ENCODE peak calls at places on chromosomes 7 and 10, in seven cellular contexts. Y is natural killer cell; S is GM23338; F is activated CD8-positive, alpha-beta T cell treated with anti-CD3 and anti-CD28 coated beads, Interleukin-2, amount 10 ng/mL, durations not matched to agents 7 days and 5 days; U is activated naive CD8-positive, alpha-beta T cell treated with anti-CD3 and anti-CD28 coated beads, Interleukin-2, amount 50 U/mL, for 24 hours; C is stimulated activated effector memory CD8-positive, alpha-beta T cell treated with anti-CD3 and anti-CD28 coated beads, Interleukin-12 subunit alpha, Interleukin-12 subunit beta, amount 100 ng/mL, for 72 hours; L is CD4-positive, alpha-beta T cell. M is an unnamed sample.

GRCh38 chr10:101331960-101332359 is 22.0 kb upstream of the BTRC start:
- ATAC-seq in Y (no peak), S (no peak), U (peak; percentile 33), C (peak; percentile 79), L (no peak), F (no peak), M (no peak)

GRCh38 chr10:119394657-119395286 is 147.7 kb downstream of the RGS10 start:
- ATAC-seq in Y (no peak), U (no peak), L (no peak), S (no peak), F (no peak), C (no peak), M (no peak)

GRCh38 chr10:62130948-62131347 is 137.7 kb downstream of the RTKN2 start:
- ATAC-seq in Y (no peak), F (no peak), C (no peak), S (no peak), L (no peak), U (no peak), M (peak; percentile 47)

GRCh38 chr10:123930340-123931001 is 38.9 kb upstream of the CPXM2 start:
- ATAC-seq in Y (no peak), C (no peak), U (no peak), S (no peak), F (no peak), L (no peak), M (no peak)

GRCh38 chr7:45092100-45092930 is 3.5 kb upstream of the NACAD start:
- ATAC-seq in Y (no peak), U (no peak), C (no peak), F (no peak), S (peak; percentile 4), L (no peak), M (no peak)

GRCh38 chr7:84231157-84231556 is 36.6 kb upstream of the SEMA3A start:
- ATAC-seq in Y (no peak), U (no peak), C (no peak), L (no peak), F (no peak), S (no peak), M (no peak)

GRCh38 chr7:26179826-26180497 is 20.6 kb downstream of the HNRNPA2B1 start:
- ATAC-seq in F (peak; percentile 4), S (peak; percentile 6), L (no peak), Y (no peak), C (no peak), U (no peak), M (no peak)

GRCh38 chr10:103273026-103273425 is 3.9 kb upstream of the INA start:
- ATAC-seq in Y (no peak), C (no peak), U (no peak), S (no peak), F (no peak), L (no peak), M (peak; percentile 63)

GRCh38 chr7:71327946-71328345 is 196.0 kb downstream of the GALNT17 start:
- ATAC-seq in L (no peak), C (no peak), S (no peak), U (no peak), F (no peak), Y (no peak), M (no peak)

GRCh38 chr10:89332092-89332633 is 4.4 kb downstream of the IFIT3 start:
- ATAC-seq in S (peak; percentile 21), Y (peak; percentile 58), L (peak; percentile 33), C (peak; percentile 46), F (peak; percentile 54), U (peak; percentile 60), M (peak; percentile 51)

GRCh38 chr10:24574578-24575155 is 149.0 kb downstream of the ARHGAP21 start:
- ATAC-seq in L (no peak), U (no peak), S (peak; percentile 79), Y (no peak), F (no peak), C (peak; percentile 15), M (no peak)

GRCh38 chr10:89759531-89759930 is 58.1 kb downstream of the KIF20B start:
- ATAC-seq in L (no peak), C (no peak), U (no peak), S (no peak), Y (no peak), F (no peak), M (no peak)

GRCh38 chr10:33116293-33116697 is 158.3 kb upstream of the ITGB1 start:
- ATAC-seq in S (peak; percentile 91), Y (no peak), L (no peak), F (no peak), C (peak; percentile 25), U (peak; percentile 8), M (no peak)

GRCh38 chr7:144019457-144019856 is 19.3 kb downstream of the OR6B1 start:
- ATAC-seq in Y (no peak), U (peak; percentile 53), C (peak; percentile 44), L (no peak), F (no peak), S (no peak), M (no peak)

GRCh38 chr10:119849031-119849789 is 23.4 kb downstream of the MCMBP start:
- ATAC-seq in L (no peak), U (no peak), S (no peak), C (no peak), Y (no peak), F (no peak), M (no peak)

GRCh38 chr10:4107328-4107851 is 322.4 kb upstream of the KLF6 start:
- ATAC-seq in Y (no peak), L (no peak), F (no peak), S (no peak), C (no peak), U (no peak), M (no peak)